ENCODE peak calls at places on chromosome 10, in eight cellular contexts. V is left lobe of liver, C is SK-N-SH, G is fibroblast of pulmonary artery, Q is SHP77 treated with DMSO at 0.1 percent for 48 hours, Y is neural crest cell, W is tibial nerve, E is left cardiac atrium. R is an unnamed sample.
A peak's percentile ranks its signal among the peaks of the same experiment; 100 is the strongest.

GRCh38 chr10:109933984-109934565 is 10.8 kb upstream of the XPNPEP1 start:
- DNase-seq in V (no peak), C (no peak), G (no peak), Q (no peak), Y (no peak), W (no peak), E (no peak), R (no peak)

GRCh38 chr10:126203746-126204145 is 184.5 kb downstream of the ADAM12 start:
- DNase-seq in V (no peak), C (no peak), G (no peak), Q (no peak), Y (no peak), W (no peak), E (no peak), R (no peak)

GRCh38 chr10:28302012-28302667 is 724 bp downstream of the MPP7 start:
- DNase-seq in V (no peak), C (no peak), G (peak; percentile 22), Q (peak; percentile 6), Y (no peak), W (peak; percentile 16), E (no peak), R (peak; percentile 81)

GRCh38 chr10:53909791-53910190 is 891.2 kb downstream of the PCDH15 start:
- DNase-seq in V (no peak), C (no peak), G (no peak), Q (no peak), Y (no peak), W (no peak), E (no peak), R (no peak)

GRCh38 chr10:109887272-109887671 is 36.0 kb downstream of the XPNPEP1 start:
- DNase-seq in V (no peak), C (no peak), G (no peak), Q (no peak), Y (no peak), W (no peak), E (no peak), R (no peak)

GRCh38 chr10:97179731-97180366 is 5.9 kb downstream of the SLIT1 start:
- DNase-seq in V (no peak), C (peak; percentile 84), G (no peak), Q (no peak), Y (peak; percentile 46), W (no peak), E (peak; percentile 38), R (no peak)

GRCh38 chr10:21298686-21299085 is 226.8 kb downstream of the SKIDA1 start:
- DNase-seq in V (no peak), C (no peak), G (no peak), Q (no peak), Y (no peak), W (no peak), E (no peak), R (no peak)

GRCh38 chr10:62653254-62653653 is 151.3 kb upstream of the ADO start:
- DNase-seq in V (no peak), C (no peak), G (no peak), Q (no peak), Y (no peak), W (no peak), E (no peak), R (no peak)

GRCh38 chr10:49309691-49310371 is 10.9 kb downstream of the C10orf71 start:
- DNase-seq in V (no peak), C (no peak), G (no peak), Q (no peak), Y (no peak), W (no peak), E (no peak), R (peak; percentile 41)

GRCh38 chr10:52653510-52653909 is 119.1 kb downstream of the MBL2 start:
- DNase-seq in V (peak; percentile 46), C (peak; percentile 8), G (no peak), Q (no peak), Y (no peak), W (no peak), E (peak; percentile 28), R (no peak)